ENCODE peak calls at places on chromosomes 6 and 20, in six cellular contexts. J is IMR-90, N is GM10248, M is GM23248, Z is NCI-H2081, Q is RWPE1. A is an unnamed sample.

GRCh38 chr6:111765681-111766523 is 107.3 kb downstream of the FYN start:
- DNase-seq in J (peak), N (no peak), M (peak), Z (no peak), Q (no peak), A (no peak)

GRCh38 chr20:21270806-21271205 is 32.3 kb upstream of the XRN2 start:
- DNase-seq in J (no peak), N (no peak), M (no peak), Z (peak), Q (no peak), A (no peak)

GRCh38 chr6:84521419-84522001 is 242.9 kb downstream of the TBX18 start:
- DNase-seq in J (no peak), N (no peak), M (no peak), Z (no peak), Q (no peak), A (no peak)

GRCh38 chr20:45727044-45727443 is 4.9 kb downstream of the SPINT4 start:
- DNase-seq in J (no peak), N (no peak), M (peak), Z (no peak), Q (no peak), A (no peak)

GRCh38 chr6:170273681-170274080 is 17.2 kb downstream of the DLL1 start:
- DNase-seq in J (no peak), N (no peak), M (no peak), Z (no peak), Q (no peak), A (no peak)

GRCh38 chr6:22079788-22080187 is 217.0 kb downstream of the PRL start:
- DNase-seq in J (peak), N (no peak), M (peak), Z (no peak), Q (no peak), A (no peak)

GRCh38 chr6:45021652-45022051 is 306.5 kb upstream of the RUNX2 start:
- DNase-seq in J (peak), N (no peak), M (peak), Z (no peak), Q (no peak), A (peak)

GRCh38 chr6:163149535-163149848 is 265.0 kb upstream of the QKI start:
- DNase-seq in J (no peak), N (no peak), M (no peak), Z (no peak), Q (no peak), A (no peak)

GRCh38 chr20:4901031-4901818 is 100.1 kb downstream of the SLC23A2 start:
- DNase-seq in J (no peak), N (no peak), M (no peak), Z (no peak), Q (no peak), A (no peak)

GRCh38 chr6:22071655-22072054 is 225.2 kb downstream of the PRL start:
- DNase-seq in J (peak), N (no peak), M (peak), Z (no peak), Q (no peak), A (no peak)

GRCh38 chr6:56416247-56416646 is 168.9 kb upstream of the COL21A1 start:
- DNase-seq in J (peak), N (no peak), M (peak), Z (no peak), Q (no peak), A (no peak)

A was measured in CD4-positive, alpha-beta memory T cell.